ENCODE peak calls at places on chromosomes 2 and 18, in eight cellular contexts. L is dorsolateral prefrontal cortex, I is heart right ventricle, Q is spleen, C is GM12865, A is AG09319, B is omental fat pad, J is fibroblast of the aortic adventitia. G is an unnamed sample.

GRCh38 chr2:144515694-144516416 is 4.1 kb downstream of the ZEB2 start:
- DNase-seq in L (no peak), I (peak; percentile 62), B (no peak), Q (peak; percentile 90), J (peak; percentile 56), C (no peak), A (no peak), G (peak; percentile 53)

GRCh38 chr2:70986499-70987189 is 8.0 kb downstream of the TEX261 start:
- DNase-seq in B (no peak), I (no peak), A (no peak), J (no peak), Q (peak; percentile 50), C (no peak), L (no peak), G (no peak)

GRCh38 chr2:188523901-188524300 is 232.2 kb downstream of the GULP1 start:
- DNase-seq in I (no peak), Q (no peak), C (no peak), J (peak; percentile 61), B (no peak), L (no peak), A (no peak), G (no peak)

GRCh38 chr2:24123212-24124002 is at the start of the genes FAM228B and PFN4:
- DNase-seq in B (peak; percentile 46), I (peak; percentile 92), A (peak; percentile 56), C (peak; percentile 93), J (peak; percentile 76), Q (peak; percentile 96), L (peak; percentile 87), G (peak; percentile 95)

GRCh38 chr2:45890819-45891218 is 239.3 kb downstream of the PRKCE start:
- DNase-seq in J (no peak), L (no peak), Q (no peak), I (no peak), A (no peak), C (peak; percentile 35), B (no peak), G (no peak)

GRCh38 chr18:2976733-2977132 is 36.2 kb downstream of the LPIN2 start:
- DNase-seq in I (no peak), L (no peak), J (no peak), C (no peak), A (no peak), Q (no peak), B (no peak), G (no peak)

GRCh38 chr2:35820404-35820803 is 535.2 kb upstream of the CRIM1 start:
- DNase-seq in B (no peak), I (no peak), C (no peak), J (no peak), Q (no peak), A (no peak), L (no peak), G (no peak)

GRCh38 chr2:86747708-86748627 is 27.9 kb downstream of the RMND5A start:
- DNase-seq in J (peak; percentile 94), A (peak; percentile 84), B (no peak), C (peak; percentile 57), Q (no peak), I (peak; percentile 12), L (peak; percentile 20), G (peak; percentile 17)

GRCh38 chr18:9835112-9835755 is 50.5 kb upstream of the TXNDC2 start:
- DNase-seq in B (no peak), J (no peak), C (no peak), I (no peak), L (no peak), A (no peak), Q (no peak), G (no peak)

GRCh38 chr18:13145636-13146190 is 72.8 kb upstream of the LDLRAD4 start:
- DNase-seq in L (no peak), I (no peak), A (no peak), Q (no peak), B (no peak), C (no peak), J (no peak), G (no peak)

GRCh38 chr18:26185267-26185666 is 41.0 kb upstream of the TAF4B start:
- DNase-seq in L (no peak), A (no peak), I (no peak), Q (no peak), B (no peak), J (peak; percentile 1), C (no peak), G (no peak)
- TF ChIP-seq CTCF in L (no peak), A (no peak), I (no peak), Q (no peak), B (no peak), J (peak; percentile 27), C (no peak), G (no peak)

GRCh38 chr2:55311444-55311870 is 42.4 kb upstream of the MTIF2 start:
- DNase-seq in J (peak; percentile 22), I (no peak), Q (no peak), L (no peak), B (no peak), C (peak; percentile 82), A (no peak), G (peak; percentile 57)
- TF ChIP-seq CTCF in J (peak; percentile 45), I (no peak), Q (no peak), L (no peak), B (no peak), C (peak; percentile 22), A (peak; percentile 23), G (no peak)

GRCh38 chr2:181430406-181431199 is 26.6 kb upstream of the ITGA4 start:
- DNase-seq in Q (no peak), L (no peak), A (no peak), C (peak; percentile 50), J (peak; percentile 6), I (no peak), B (no peak), G (no peak)
- TF ChIP-seq CTCF in Q (peak; percentile 64), L (peak; percentile 34), A (peak; percentile 23), C (peak; percentile 40), J (peak; percentile 47), I (peak; percentile 45), B (no peak), G (no peak)

GRCh38 chr2:8073928-8074327 is 607.9 kb upstream of the ID2 start:
- DNase-seq in I (no peak), C (no peak), Q (no peak), L (no peak), B (no peak), J (no peak), A (no peak), G (no peak)
- TF ChIP-seq CTCF in I (no peak), C (no peak), Q (no peak), L (no peak), B (no peak), J (no peak), A (no peak), G (no peak)

GRCh38 chr2:67048314-67048713 is 348.8 kb upstream of the ETAA1 start:
- DNase-seq in Q (no peak), L (no peak), A (no peak), B (no peak), I (no peak), J (no peak), C (no peak), G (no peak)
- TF ChIP-seq CTCF in Q (no peak), L (no peak), A (no peak), B (no peak), I (no peak), J (no peak), C (no peak), G (no peak)

GRCh38 chr2:134762508-134762907 is 43.7 kb upstream of the TMEM163 start:
- DNase-seq in C (no peak), J (peak; percentile 44), B (no peak), L (no peak), I (no peak), A (no peak), Q (no peak), G (no peak)

GRCh38 chr2:134763164-134763710 is 44.4 kb upstream of the TMEM163 start:
- DNase-seq in C (no peak), A (no peak), I (no peak), L (no peak), J (no peak), B (no peak), Q (no peak), G (no peak)

GRCh38 chr2:134766583-134766982 is 47.8 kb upstream of the TMEM163 start:
- DNase-seq in I (no peak), J (no peak), B (no peak), A (no peak), C (no peak), Q (no peak), L (no peak), G (no peak)

GRCh38 chr2:134764164-134764563 is 45.4 kb upstream of the TMEM163 start:
- DNase-seq in Q (no peak), B (no peak), L (no peak), I (no peak), J (peak; percentile 86), C (no peak), A (no peak), G (no peak)

DNA sequence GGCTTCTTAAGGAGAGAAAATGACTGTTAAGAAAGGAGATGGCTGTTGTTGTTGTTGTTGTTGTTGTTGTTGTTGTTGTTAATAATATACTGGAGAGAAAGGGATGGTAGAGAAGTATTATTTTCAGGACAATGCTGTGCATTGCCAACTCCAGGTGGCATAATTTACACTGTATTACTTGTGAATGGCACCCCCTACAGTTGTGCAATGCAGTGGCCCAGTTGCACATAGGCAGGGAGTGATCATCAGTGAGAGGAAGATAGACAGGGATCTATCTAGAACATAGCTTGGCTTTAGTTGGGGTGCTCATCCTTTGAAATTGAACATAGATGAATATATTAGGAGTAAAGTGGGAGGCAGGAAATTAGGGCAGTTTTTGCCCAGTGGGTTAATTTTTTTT is 47.2 kb upstream of the TMEM163 start:
- DNase-seq in Q (no peak), A (no peak), J (no peak), C (no peak), I (no peak), B (no peak), L (no peak), G (no peak)
- TF ChIP-seq CTCF in Q (no peak), A (no peak), J (no peak), C (no peak), I (no peak), B (no peak), L (no peak), G (no peak)

GRCh38 chr2:32442020-32442467 is 85.2 kb downstream of the BIRC6 start:
- DNase-seq in C (no peak), A (no peak), J (no peak), L (no peak), B (no peak), I (no peak), Q (no peak), G (no peak)

GRCh38 chr2:32450851-32451250 is 94.0 kb downstream of the BIRC6 start:
- DNase-seq in B (no peak), I (no peak), J (no peak), A (no peak), Q (no peak), L (no peak), C (no peak), G (no peak)

GRCh38 chr2:32446362-32446761 is 89.5 kb downstream of the BIRC6 start:
- DNase-seq in L (no peak), B (no peak), Q (no peak), A (no peak), I (no peak), J (no peak), C (no peak), G (no peak)
- TF ChIP-seq CTCF in L (no peak), B (no peak), Q (no peak), A (no peak), I (no peak), J (no peak), C (no peak), G (no peak)

GRCh38 chr2:32627441-32627900 is 379 bp upstream of the TTC27 start:
- DNase-seq in Q (peak; percentile 82), J (peak; percentile 55), C (no peak), A (no peak), B (no peak), I (peak; percentile 35), L (peak; percentile 17), G (no peak)
- TF ChIP-seq CTCF in Q (no peak), J (peak; percentile 50), C (no peak), A (peak; percentile 26), B (no peak), I (peak; percentile 13), L (no peak), G (no peak)

GRCh38 chr2:229900012-229900411 is 21.8 kb downstream of the TRIP12 start:
- DNase-seq in A (no peak), J (no peak), C (no peak), I (no peak), L (no peak), Q (no peak), B (no peak), G (no peak)
- TF ChIP-seq CTCF in A (no peak), J (no peak), C (no peak), I (no peak), L (no peak), Q (no peak), B (no peak), G (no peak)

G was measured in GM13976.